ENCODE peak calls at places on chromosomes 5 and 9, in six cellular contexts. One of them, this sample, is unnamed.

GRCh38 chr9:20929276-20929675 is 102.2 kb downstream of the HACD4 start:
- DNase-seq in adrenal gland: peak; percentile 21
- DNase-seq in HFF-Myc: no peak
- DNase-seq in heart right ventricle: no peak
- DNase-seq in A549: no peak
- DNase-seq in cardiac muscle cell: no peak
- DNase-seq in this sample: no peak

GRCh38 chr9:112487008-112487798 is 576 bp downstream of the KIAA1958 start:
- DNase-seq in adrenal gland: peak; percentile 71
- DNase-seq in HFF-Myc: no peak
- DNase-seq in cardiac muscle cell: peak; percentile 66
- DNase-seq in heart right ventricle: peak; percentile 62
- DNase-seq in A549: peak; percentile 62
- DNase-seq in this sample: no peak

GRCh38 chr5:145834917-145835838 is at the start of gene PRELID2:
- DNase-seq in HFF-Myc: no peak
- DNase-seq in cardiac muscle cell: peak; percentile 97
- DNase-seq in adrenal gland: peak; percentile 95
- DNase-seq in A549: peak; percentile 88
- DNase-seq in heart right ventricle: peak; percentile 85
- DNase-seq in this sample: no peak

GRCh38 chr5:117652640-117653280 is 1078.1 kb upstream of the SEMA6A start:
- DNase-seq in adrenal gland: no peak
- DNase-seq in heart right ventricle: no peak
- DNase-seq in HFF-Myc: no peak
- DNase-seq in A549: no peak
- DNase-seq in cardiac muscle cell: no peak
- DNase-seq in this sample: no peak

GRCh38 chr9:26551451-26551850 is 341.2 kb downstream of the CAAP1 start:
- DNase-seq in cardiac muscle cell: no peak
- DNase-seq in HFF-Myc: no peak
- DNase-seq in adrenal gland: no peak
- DNase-seq in A549: no peak
- DNase-seq in heart right ventricle: no peak
- DNase-seq in this sample: peak; percentile 55

GRCh38 chr9:130933114-130934046 is 5.7 kb downstream of the FIBCD1 start:
- DNase-seq in adrenal gland: peak; percentile 69
- DNase-seq in cardiac muscle cell: no peak
- DNase-seq in A549: no peak
- DNase-seq in heart right ventricle: no peak
- DNase-seq in HFF-Myc: no peak
- DNase-seq in this sample: no peak

GRCh38 chr9:119556129-119556875 is 187.1 kb upstream of the BRINP1 start:
- DNase-seq in adrenal gland: peak; percentile 77
- DNase-seq in heart right ventricle: peak; percentile 80
- DNase-seq in HFF-Myc: peak; percentile 20
- DNase-seq in A549: peak; percentile 44
- DNase-seq in cardiac muscle cell: peak; percentile 82
- DNase-seq in this sample: peak; percentile 30

GRCh38 chr5:74648835-74649286 is 8.3 kb upstream of the ENC1 start:
- DNase-seq in A549: peak; percentile 65
- DNase-seq in HFF-Myc: peak; percentile 52
- DNase-seq in heart right ventricle: no peak
- DNase-seq in cardiac muscle cell: peak; percentile 66
- DNase-seq in adrenal gland: peak; percentile 26
- DNase-seq in this sample: no peak

GRCh38 chr5:135436856-135437795 is 10.0 kb downstream of the DCANP1 start:
- DNase-seq in heart right ventricle: no peak
- DNase-seq in A549: no peak
- DNase-seq in adrenal gland: peak; percentile 47
- DNase-seq in HFF-Myc: no peak
- DNase-seq in cardiac muscle cell: no peak
- DNase-seq in this sample: no peak

GRCh38 chr5:93588586-93589347 is 5.7 kb downstream of the NR2F1 start:
- DNase-seq in cardiac muscle cell: no peak
- DNase-seq in adrenal gland: no peak
- DNase-seq in HFF-Myc: no peak
- DNase-seq in heart right ventricle: no peak
- DNase-seq in A549: no peak
- DNase-seq in this sample: no peak

GRCh38 chr5:16090270-16090669 is 89.3 kb downstream of the MARCHF11 start:
- DNase-seq in A549: no peak
- DNase-seq in adrenal gland: no peak
- DNase-seq in HFF-Myc: no peak
- DNase-seq in cardiac muscle cell: no peak
- DNase-seq in heart right ventricle: no peak
- DNase-seq in this sample: no peak

GRCh38 chr5:134649163-134649916 is 755 bp downstream of the SEC24A start:
- DNase-seq in A549: no peak
- DNase-seq in adrenal gland: peak; percentile 69
- DNase-seq in cardiac muscle cell: no peak
- DNase-seq in heart right ventricle: no peak
- DNase-seq in HFF-Myc: no peak
- DNase-seq in this sample: no peak

GRCh38 chr5:159426694-159427093 is 96.4 kb upstream of the IL12B start:
- DNase-seq in heart right ventricle: no peak
- DNase-seq in HFF-Myc: no peak
- DNase-seq in cardiac muscle cell: no peak
- DNase-seq in adrenal gland: no peak
- DNase-seq in A549: no peak
- DNase-seq in this sample: no peak

GRCh38 chr9:93965830-93966577 is 10.8 kb upstream of the BARX1 start:
- DNase-seq in heart right ventricle: no peak
- DNase-seq in HFF-Myc: no peak
- DNase-seq in cardiac muscle cell: no peak
- DNase-seq in A549: no peak
- DNase-seq in adrenal gland: no peak
- DNase-seq in this sample: peak; percentile 21

GRCh38 chr5:126358525-126358924 is 64.7 kb upstream of the GRAMD2B start:
- DNase-seq in adrenal gland: no peak
- DNase-seq in HFF-Myc: no peak
- DNase-seq in A549: no peak
- DNase-seq in cardiac muscle cell: no peak
- DNase-seq in heart right ventricle: no peak
- DNase-seq in this sample: no peak

GRCh38 chr5:54313311-54314270 is 3.2 kb upstream of the ARL15 start:
- DNase-seq in cardiac muscle cell: no peak
- DNase-seq in HFF-Myc: no peak
- DNase-seq in heart right ventricle: no peak
- DNase-seq in A549: no peak
- DNase-seq in adrenal gland: no peak
- DNase-seq in this sample: no peak

GRCh38 chr5:148829734-148830133 is 3.3 kb downstream of the ADRB2 start:
- DNase-seq in heart right ventricle: peak; percentile 24
- DNase-seq in adrenal gland: no peak
- DNase-seq in HFF-Myc: no peak
- DNase-seq in A549: no peak
- DNase-seq in cardiac muscle cell: peak; percentile 19
- DNase-seq in this sample: no peak

GRCh38 chr9:73239868-73240267 is 88.2 kb downstream of the ANXA1 start:
- DNase-seq in adrenal gland: no peak
- DNase-seq in A549: peak; percentile 8
- DNase-seq in heart right ventricle: no peak
- DNase-seq in HFF-Myc: no peak
- DNase-seq in cardiac muscle cell: no peak
- DNase-seq in this sample: no peak

GRCh38 chr9:85151247-85151646 is 481.7 kb downstream of the NTRK2 start:
- DNase-seq in heart right ventricle: no peak
- DNase-seq in HFF-Myc: no peak
- DNase-seq in cardiac muscle cell: no peak
- DNase-seq in A549: no peak
- DNase-seq in adrenal gland: no peak
- DNase-seq in this sample: no peak

GRCh38 chr5:65803699-65804426 is 81.9 kb downstream of the NLN start:
- DNase-seq in A549: no peak
- DNase-seq in cardiac muscle cell: no peak
- DNase-seq in heart right ventricle: no peak
- DNase-seq in adrenal gland: no peak
- DNase-seq in HFF-Myc: no peak
- DNase-seq in this sample: no peak

GRCh38 chr5:9613360-9613759 is 16.8 kb downstream of the TAS2R1 start:
- DNase-seq in adrenal gland: no peak
- DNase-seq in A549: no peak
- DNase-seq in cardiac muscle cell: no peak
- DNase-seq in heart right ventricle: no peak
- DNase-seq in HFF-Myc: no peak
- DNase-seq in this sample: no peak

GRCh38 chr5:9617191-9617590 is 13.0 kb downstream of the TAS2R1 start:
- DNase-seq in heart right ventricle: no peak
- DNase-seq in HFF-Myc: no peak
- DNase-seq in adrenal gland: no peak
- DNase-seq in A549: no peak
- DNase-seq in cardiac muscle cell: peak; percentile 35
- DNase-seq in this sample: no peak

GRCh38 chr5:9619331-9620092 is 10.6 kb downstream of the TAS2R1 start:
- DNase-seq in heart right ventricle: peak; percentile 16
- DNase-seq in A549: no peak
- DNase-seq in HFF-Myc: no peak
- DNase-seq in adrenal gland: no peak
- DNase-seq in cardiac muscle cell: no peak
- DNase-seq in this sample: no peak

GRCh38 chr5:9621379-9621903 is 8.7 kb downstream of the TAS2R1 start:
- DNase-seq in A549: no peak
- DNase-seq in HFF-Myc: no peak
- DNase-seq in heart right ventricle: no peak
- DNase-seq in cardiac muscle cell: peak; percentile 54
- DNase-seq in adrenal gland: no peak
- DNase-seq in this sample: no peak

GRCh38 chr5:9617739-9618504 is 12.2 kb downstream of the TAS2R1 start:
- DNase-seq in A549: no peak
- DNase-seq in heart right ventricle: no peak
- DNase-seq in cardiac muscle cell: no peak
- DNase-seq in HFF-Myc: no peak
- DNase-seq in adrenal gland: no peak
- DNase-seq in this sample: no peak
- TF ChIP-seq CTCF in A549: no peak
- TF ChIP-seq CTCF in heart right ventricle: no peak
- TF ChIP-seq CTCF in cardiac muscle cell: no peak
- TF ChIP-seq CTCF in HFF-Myc: no peak
- TF ChIP-seq CTCF in adrenal gland: no peak
- TF ChIP-seq CTCF in this sample: peak; percentile 38

GRCh38 chr5:155919125-155919524 is 407.8 kb upstream of the SGCD start:
- DNase-seq in heart right ventricle: no peak
- DNase-seq in A549: no peak
- DNase-seq in adrenal gland: no peak
- DNase-seq in HFF-Myc: no peak
- DNase-seq in cardiac muscle cell: peak; percentile 1
- DNase-seq in this sample: no peak

GRCh38 chr5:155926011-155926410 is 401.0 kb upstream of the SGCD start:
- DNase-seq in adrenal gland: no peak
- DNase-seq in cardiac muscle cell: no peak
- DNase-seq in heart right ventricle: no peak
- DNase-seq in HFF-Myc: no peak
- DNase-seq in A549: no peak
- DNase-seq in this sample: no peak

GRCh38 chr5:155929081-155929480 is 397.9 kb upstream of the SGCD start:
- DNase-seq in HFF-Myc: no peak
- DNase-seq in heart right ventricle: no peak
- DNase-seq in A549: no peak
- DNase-seq in cardiac muscle cell: no peak
- DNase-seq in adrenal gland: no peak
- DNase-seq in this sample: no peak

DNA sequence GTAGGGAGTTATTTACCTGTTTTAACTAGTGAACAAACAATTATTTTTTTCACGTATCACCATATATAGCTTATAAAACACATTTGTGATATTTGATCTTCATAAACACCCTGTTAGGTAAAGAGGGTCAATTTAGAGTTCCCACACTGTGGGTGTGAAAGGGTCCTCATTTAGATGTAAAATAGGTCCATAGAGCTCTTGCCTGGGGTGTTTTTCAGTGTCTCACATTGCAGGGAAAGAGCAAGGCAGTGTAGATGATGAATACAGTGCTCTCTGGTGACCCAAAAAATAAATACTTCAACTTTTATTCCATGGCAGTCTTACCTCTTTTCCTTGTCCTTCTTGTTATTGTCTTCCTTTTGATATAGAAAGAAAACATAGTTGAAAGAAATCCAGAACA is 403.2 kb upstream of the SGCD start:
- DNase-seq in HFF-Myc: no peak
- DNase-seq in adrenal gland: no peak
- DNase-seq in cardiac muscle cell: no peak
- DNase-seq in A549: no peak
- DNase-seq in heart right ventricle: no peak
- DNase-seq in this sample: no peak
- TF ChIP-seq CTCF in HFF-Myc: no peak
- TF ChIP-seq CTCF in adrenal gland: no peak
- TF ChIP-seq CTCF in cardiac muscle cell: no peak
- TF ChIP-seq CTCF in A549: no peak
- TF ChIP-seq CTCF in heart right ventricle: no peak
- TF ChIP-seq CTCF in this sample: no peak

DNA sequence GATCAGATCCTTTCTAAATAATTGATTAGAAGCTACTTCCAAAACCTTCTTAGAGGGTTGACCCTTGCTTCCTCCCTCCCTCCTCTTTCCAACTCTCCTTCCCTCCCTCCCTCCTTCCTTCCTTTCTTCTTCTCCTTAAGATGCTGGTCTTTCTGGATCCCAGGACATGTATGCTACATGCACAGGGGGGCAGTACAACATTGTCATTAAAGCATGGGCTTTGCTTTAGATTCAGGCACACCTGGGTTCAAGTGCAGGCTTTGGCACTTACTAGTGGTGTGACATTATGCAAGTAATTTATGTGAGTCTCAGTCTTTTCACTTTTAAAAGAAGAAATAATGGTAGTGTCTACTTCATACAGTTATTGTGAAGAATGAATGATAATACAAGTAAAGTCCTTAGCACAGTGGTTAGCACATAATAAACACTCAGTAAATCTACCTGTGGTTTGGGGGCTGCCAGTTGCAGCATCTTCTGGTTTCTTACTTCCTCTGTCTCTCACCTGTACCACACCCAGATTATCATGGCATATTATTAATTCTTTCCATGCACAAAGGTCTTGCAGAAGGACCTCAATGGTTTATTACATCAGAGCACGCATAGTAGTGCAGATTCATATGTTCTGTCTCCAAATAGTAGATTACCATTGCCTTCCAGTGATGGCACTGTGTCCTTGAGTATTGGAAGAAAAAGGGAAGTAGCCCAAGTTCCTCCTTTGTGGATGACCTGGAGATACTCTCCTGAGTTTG is 154.1 kb downstream of the ARHGAP26 start:
- DNase-seq in HFF-Myc: no peak
- DNase-seq in A549: peak; percentile 60
- DNase-seq in cardiac muscle cell: no peak
- DNase-seq in heart right ventricle: no peak
- DNase-seq in adrenal gland: no peak
- DNase-seq in this sample: no peak
- TF ChIP-seq CTCF in HFF-Myc: peak; percentile 16
- TF ChIP-seq CTCF in A549: peak; percentile 40
- TF ChIP-seq CTCF in cardiac muscle cell: peak; percentile 24
- TF ChIP-seq CTCF in heart right ventricle: peak; percentile 10
- TF ChIP-seq CTCF in adrenal gland: no peak
- TF ChIP-seq CTCF in this sample: peak; percentile 18

GRCh38 chr9:133828338-133828997 is 90.3 kb upstream of the SARDH start:
- DNase-seq in HFF-Myc: no peak
- DNase-seq in A549: no peak
- DNase-seq in cardiac muscle cell: no peak
- DNase-seq in heart right ventricle: no peak
- DNase-seq in adrenal gland: no peak
- DNase-seq in this sample: no peak
- TF ChIP-seq CTCF in HFF-Myc: no peak
- TF ChIP-seq CTCF in A549: no peak
- TF ChIP-seq CTCF in cardiac muscle cell: no peak
- TF ChIP-seq CTCF in heart right ventricle: no peak
- TF ChIP-seq CTCF in adrenal gland: no peak
- TF ChIP-seq CTCF in this sample: no peak

GRCh38 chr9:137028281-137029057 is 432 bp upstream of the ABCA2 start:
- DNase-seq in adrenal gland: peak; percentile 79
- DNase-seq in A549: peak; percentile 64
- DNase-seq in HFF-Myc: no peak
- DNase-seq in heart right ventricle: peak; percentile 77
- DNase-seq in cardiac muscle cell: peak; percentile 89
- DNase-seq in this sample: no peak
- TF ChIP-seq CTCF in adrenal gland: peak; percentile 46
- TF ChIP-seq CTCF in A549: peak; percentile 66
- TF ChIP-seq CTCF in HFF-Myc: no peak
- TF ChIP-seq CTCF in heart right ventricle: peak; percentile 28
- TF ChIP-seq CTCF in cardiac muscle cell: peak; percentile 19
- TF ChIP-seq CTCF in this sample: peak; percentile 76

This sample was measured in LNCaP clone FGC.